ENCODE peak calls at places on chromosomes 4 and X, in seven cellular contexts. One of them, this sample, is unnamed.

GRCh38 chr4:17762705-17763104 is 18.7 kb downstream of the FAM184B start:
- DNase-seq in OCI-LY7: peak; percentile 23
- DNase-seq in upper lobe of right lung: no peak
- DNase-seq in H9: no peak
- DNase-seq in AG09309: no peak
- DNase-seq in endothelial cell: no peak
- DNase-seq in chondrocyte: no peak
- DNase-seq in this sample: no peak

GRCh38 chr4:137310593-137311490 is 221.5 kb downstream of the PCDH18 start:
- DNase-seq in H9: no peak
- DNase-seq in OCI-LY7: no peak
- DNase-seq in endothelial cell: no peak
- DNase-seq in upper lobe of right lung: no peak
- DNase-seq in chondrocyte: no peak
- DNase-seq in AG09309: peak; percentile 69
- DNase-seq in this sample: no peak

GRCh38 chr4:139267301-139267700 is 12.7 kb downstream of the MGARP start:
- DNase-seq in endothelial cell: no peak
- DNase-seq in AG09309: no peak
- DNase-seq in upper lobe of right lung: no peak
- DNase-seq in H9: no peak
- DNase-seq in chondrocyte: no peak
- DNase-seq in OCI-LY7: no peak
- DNase-seq in this sample: no peak

GRCh38 chr4:2799971-2800690 is 7.2 kb downstream of the SH3BP2 start:
- DNase-seq in AG09309: no peak
- DNase-seq in OCI-LY7: no peak
- DNase-seq in chondrocyte: peak; percentile 89
- DNase-seq in H9: no peak
- DNase-seq in endothelial cell: peak; percentile 13
- DNase-seq in upper lobe of right lung: peak; percentile 75
- DNase-seq in this sample: no peak

GRCh38 chr4:145298885-145299284 is 118.5 kb upstream of the OTUD4 start:
- DNase-seq in AG09309: no peak
- DNase-seq in OCI-LY7: peak; percentile 22
- DNase-seq in endothelial cell: no peak
- DNase-seq in upper lobe of right lung: no peak
- DNase-seq in chondrocyte: no peak
- DNase-seq in H9: no peak
- DNase-seq in this sample: no peak

GRCh38 chrX:132231587-132231986 is 12.3 kb upstream of the RAP2C start:
- DNase-seq in OCI-LY7: no peak
- DNase-seq in chondrocyte: no peak
- DNase-seq in H9: no peak
- DNase-seq in AG09309: no peak
- DNase-seq in endothelial cell: no peak
- DNase-seq in upper lobe of right lung: no peak
- DNase-seq in this sample: no peak

GRCh38 chrX:31497086-31497485 is 425.2 kb upstream of the FTHL17 start:
- DNase-seq in OCI-LY7: no peak
- DNase-seq in AG09309: no peak
- DNase-seq in chondrocyte: no peak
- DNase-seq in endothelial cell: no peak
- DNase-seq in upper lobe of right lung: no peak
- DNase-seq in H9: no peak
- DNase-seq in this sample: no peak

GRCh38 chrX:123731987-123732678 is 719 bp downstream of the THOC2 start:
- DNase-seq in endothelial cell: peak; percentile 3
- DNase-seq in OCI-LY7: no peak
- DNase-seq in chondrocyte: no peak
- DNase-seq in upper lobe of right lung: peak; percentile 62
- DNase-seq in H9: no peak
- DNase-seq in AG09309: no peak
- DNase-seq in this sample: peak; percentile 17

GRCh38 chr4:52957220-52957686 is 95.1 kb downstream of the RASL11B start:
- DNase-seq in AG09309: no peak
- DNase-seq in H9: no peak
- DNase-seq in endothelial cell: no peak
- DNase-seq in OCI-LY7: no peak
- DNase-seq in upper lobe of right lung: no peak
- DNase-seq in chondrocyte: no peak
- DNase-seq in this sample: no peak

GRCh38 chrX:10233173-10233572 is 76.4 kb downstream of the CLCN4 start:
- DNase-seq in endothelial cell: no peak
- DNase-seq in AG09309: no peak
- DNase-seq in H9: no peak
- DNase-seq in chondrocyte: no peak
- DNase-seq in upper lobe of right lung: no peak
- DNase-seq in OCI-LY7: no peak
- DNase-seq in this sample: no peak

GRCh38 chr4:120299631-120300030 is 233.0 kb upstream of the MAD2L1 start:
- DNase-seq in endothelial cell: no peak
- DNase-seq in upper lobe of right lung: no peak
- DNase-seq in chondrocyte: no peak
- DNase-seq in H9: no peak
- DNase-seq in OCI-LY7: no peak
- DNase-seq in AG09309: no peak
- DNase-seq in this sample: no peak

GRCh38 chr4:182925298-182925738 is 8.1 kb upstream of the DCTD start:
- DNase-seq in chondrocyte: no peak
- DNase-seq in AG09309: no peak
- DNase-seq in H9: peak; percentile 91
- DNase-seq in OCI-LY7: peak; percentile 86
- DNase-seq in upper lobe of right lung: peak; percentile 77
- DNase-seq in endothelial cell: peak; percentile 57
- DNase-seq in this sample: peak; percentile 52

GRCh38 chr4:182929296-182929695 is 12.1 kb upstream of the DCTD start:
- DNase-seq in chondrocyte: no peak
- DNase-seq in OCI-LY7: no peak
- DNase-seq in endothelial cell: no peak
- DNase-seq in AG09309: peak; percentile 83
- DNase-seq in H9: no peak
- DNase-seq in upper lobe of right lung: no peak
- DNase-seq in this sample: no peak

GRCh38 chr4:182927505-182927904 is 10.3 kb upstream of the DCTD start:
- DNase-seq in upper lobe of right lung: no peak
- DNase-seq in H9: no peak
- DNase-seq in AG09309: no peak
- DNase-seq in OCI-LY7: no peak
- DNase-seq in chondrocyte: no peak
- DNase-seq in endothelial cell: no peak
- DNase-seq in this sample: no peak

GRCh38 chr4:182924497-182924896 is 7.3 kb upstream of the DCTD start:
- DNase-seq in upper lobe of right lung: no peak
- DNase-seq in H9: no peak
- DNase-seq in endothelial cell: no peak
- DNase-seq in OCI-LY7: no peak
- DNase-seq in AG09309: no peak
- DNase-seq in chondrocyte: no peak
- DNase-seq in this sample: no peak

GRCh38 chr4:182928061-182928460 is 10.9 kb upstream of the DCTD start:
- DNase-seq in H9: peak; percentile 58
- DNase-seq in chondrocyte: no peak
- DNase-seq in endothelial cell: peak; percentile 32
- DNase-seq in upper lobe of right lung: no peak
- DNase-seq in AG09309: no peak
- DNase-seq in OCI-LY7: no peak
- DNase-seq in this sample: no peak
- TF ChIP-seq CTCF in H9: peak; percentile 73
- TF ChIP-seq CTCF in chondrocyte: peak; percentile 64
- TF ChIP-seq CTCF in endothelial cell: peak; percentile 57
- TF ChIP-seq CTCF in upper lobe of right lung: peak; percentile 23
- TF ChIP-seq CTCF in AG09309: peak; percentile 29
- TF ChIP-seq CTCF in OCI-LY7: peak; percentile 56
- TF ChIP-seq CTCF in this sample: peak; percentile 29

GRCh38 chrX:2608638-2609430 is 82.3 kb upstream of the CD99 start:
- DNase-seq in chondrocyte: no peak
- DNase-seq in upper lobe of right lung: peak; percentile 96
- DNase-seq in AG09309: peak; percentile 29
- DNase-seq in H9: peak; percentile 84
- DNase-seq in OCI-LY7: peak; percentile 85
- DNase-seq in endothelial cell: peak; percentile 72
- DNase-seq in this sample: peak; percentile 95

GRCh38 chrX:2607113-2607512 is 84.0 kb upstream of the CD99 start:
- DNase-seq in H9: no peak
- DNase-seq in upper lobe of right lung: no peak
- DNase-seq in OCI-LY7: no peak
- DNase-seq in AG09309: no peak
- DNase-seq in chondrocyte: no peak
- DNase-seq in endothelial cell: no peak
- DNase-seq in this sample: no peak

GRCh38 chrX:2610246-2611170 is 80.6 kb upstream of the CD99 start:
- DNase-seq in H9: no peak
- DNase-seq in OCI-LY7: no peak
- DNase-seq in chondrocyte: no peak
- DNase-seq in AG09309: no peak
- DNase-seq in upper lobe of right lung: no peak
- DNase-seq in endothelial cell: no peak
- DNase-seq in this sample: no peak

GRCh38 chrX:2614911-2615310 is 76.2 kb upstream of the CD99 start:
- DNase-seq in AG09309: peak; percentile 73
- DNase-seq in chondrocyte: no peak
- DNase-seq in upper lobe of right lung: no peak
- DNase-seq in endothelial cell: no peak
- DNase-seq in OCI-LY7: no peak
- DNase-seq in H9: no peak
- DNase-seq in this sample: no peak

GRCh38 chrX:2609431-2610238 is 81.5 kb upstream of the CD99 start:
- DNase-seq in upper lobe of right lung: no peak
- DNase-seq in H9: no peak
- DNase-seq in endothelial cell: no peak
- DNase-seq in AG09309: no peak
- DNase-seq in chondrocyte: no peak
- DNase-seq in OCI-LY7: peak; percentile 18
- DNase-seq in this sample: no peak
- TF ChIP-seq CTCF in upper lobe of right lung: no peak
- TF ChIP-seq CTCF in H9: peak; percentile 33
- TF ChIP-seq CTCF in endothelial cell: no peak
- TF ChIP-seq CTCF in AG09309: no peak
- TF ChIP-seq CTCF in chondrocyte: peak; percentile 69
- TF ChIP-seq CTCF in OCI-LY7: peak; percentile 16
- TF ChIP-seq CTCF in this sample: no peak

GRCh38 chrX:115333446-115333845 is 43.9 kb downstream of the LUZP4 start:
- DNase-seq in H9: no peak
- DNase-seq in AG09309: no peak
- DNase-seq in OCI-LY7: no peak
- DNase-seq in endothelial cell: no peak
- DNase-seq in chondrocyte: no peak
- DNase-seq in upper lobe of right lung: no peak
- DNase-seq in this sample: no peak

GRCh38 chrX:115332832-115333231 is 43.3 kb downstream of the LUZP4 start:
- DNase-seq in upper lobe of right lung: no peak
- DNase-seq in AG09309: no peak
- DNase-seq in H9: no peak
- DNase-seq in OCI-LY7: no peak
- DNase-seq in chondrocyte: no peak
- DNase-seq in endothelial cell: no peak
- DNase-seq in this sample: no peak

DNA sequence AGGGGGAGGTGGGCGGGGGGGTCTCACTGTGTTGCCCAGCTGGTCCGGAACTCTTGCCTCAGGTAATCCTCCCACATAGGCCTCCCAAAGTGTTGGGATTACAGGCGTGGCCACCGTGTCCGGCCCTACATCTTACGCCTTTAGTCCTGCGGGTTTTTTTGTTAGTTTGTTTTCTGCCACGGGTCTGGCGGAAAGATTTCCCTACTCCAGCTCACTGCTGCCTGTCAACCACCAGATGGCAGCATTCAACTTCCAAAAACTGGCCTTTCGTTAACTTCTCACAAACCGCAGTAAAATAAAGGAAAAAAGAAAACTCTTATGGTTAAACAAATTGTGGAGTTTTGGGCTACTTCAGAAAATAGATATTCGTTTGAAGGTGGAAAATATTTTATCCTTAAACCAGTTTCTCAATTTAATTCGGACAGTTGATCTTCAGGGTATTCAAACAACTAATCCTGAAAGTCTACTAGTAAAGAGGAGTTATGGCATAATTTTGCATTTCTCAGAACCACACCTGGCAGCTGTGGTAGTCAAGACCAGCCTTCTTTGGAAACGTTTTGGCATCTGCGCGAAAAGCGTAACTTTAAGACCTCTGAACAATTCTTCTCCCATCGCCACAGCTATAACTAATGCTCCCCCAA is 41.1 kb downstream of the LUZP4 start:
- DNase-seq in upper lobe of right lung: no peak
- DNase-seq in H9: peak; percentile 64
- DNase-seq in chondrocyte: no peak
- DNase-seq in AG09309: peak; percentile 46
- DNase-seq in endothelial cell: peak; percentile 19
- DNase-seq in OCI-LY7: peak; percentile 11
- DNase-seq in this sample: peak; percentile 59
- TF ChIP-seq CTCF in upper lobe of right lung: peak; percentile 70
- TF ChIP-seq CTCF in H9: peak; percentile 94
- TF ChIP-seq CTCF in chondrocyte: peak; percentile 94
- TF ChIP-seq CTCF in AG09309: peak; percentile 84
- TF ChIP-seq CTCF in endothelial cell: peak; percentile 67
- TF ChIP-seq CTCF in OCI-LY7: peak; percentile 73
- TF ChIP-seq CTCF in this sample: peak; percentile 83

GRCh38 chrX:113950081-113950678 is 633.7 kb upstream of the HTR2C start:
- DNase-seq in chondrocyte: no peak
- DNase-seq in upper lobe of right lung: no peak
- DNase-seq in OCI-LY7: no peak
- DNase-seq in H9: no peak
- DNase-seq in endothelial cell: no peak
- DNase-seq in AG09309: no peak
- DNase-seq in this sample: no peak

DNA sequence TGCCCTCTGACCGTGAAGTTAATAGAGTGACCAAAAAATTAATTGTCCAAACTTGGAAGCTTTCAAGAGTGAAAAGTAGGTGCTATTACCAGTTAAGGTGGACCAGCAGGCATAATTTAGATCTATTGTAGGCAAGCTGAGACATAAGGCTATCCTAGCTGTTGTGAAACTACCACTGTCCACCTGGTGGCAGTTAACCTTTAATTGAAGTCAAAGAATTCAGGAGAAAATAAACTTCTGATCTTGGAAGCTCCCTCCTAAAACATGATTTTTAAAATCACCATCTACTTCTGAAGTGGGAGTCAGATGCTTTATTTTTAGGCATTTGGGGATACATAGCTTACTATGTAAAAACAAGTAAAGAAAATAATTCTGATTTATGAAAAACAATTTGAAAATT is 636.3 kb upstream of the HTR2C start:
- DNase-seq in upper lobe of right lung: no peak
- DNase-seq in chondrocyte: no peak
- DNase-seq in OCI-LY7: no peak
- DNase-seq in endothelial cell: no peak
- DNase-seq in AG09309: no peak
- DNase-seq in H9: no peak
- DNase-seq in this sample: no peak
- TF ChIP-seq CTCF in upper lobe of right lung: no peak
- TF ChIP-seq CTCF in chondrocyte: no peak
- TF ChIP-seq CTCF in OCI-LY7: no peak
- TF ChIP-seq CTCF in endothelial cell: no peak
- TF ChIP-seq CTCF in AG09309: peak; percentile 4
- TF ChIP-seq CTCF in H9: peak; percentile 63
- TF ChIP-seq CTCF in this sample: no peak

This sample was measured in GM13977.